ENCODE peak calls at places on chromosomes 6 and 20, in four cellular contexts. S is foreskin keratinocyte, C is lower lobe of right lung, B is fibroblast of lung. J is an unnamed sample.

GRCh38 chr20:31833130-31833930 is 12.1 kb downstream of the FOXS1 start:
- DNase-seq in B (peak), S (no peak), C (peak), J (peak)

GRCh38 chr6:165186041-165186440 is 123.4 kb downstream of the C6orf118 start:
- DNase-seq in C (no peak), S (no peak), B (no peak), J (no peak)

GRCh38 chr6:87832025-87832825 is 130.2 kb upstream of the AKIRIN2 start:
- DNase-seq in S (peak), C (no peak), B (peak), J (no peak)

GRCh38 chr6:16352258-16352635 is 113.9 kb downstream of the GMPR start:
- DNase-seq in B (peak), S (no peak), C (no peak), J (no peak)

GRCh38 chr6:169292340-169293124 is 38.9 kb upstream of the THBS2 start:
- DNase-seq in B (peak), C (no peak), S (peak), J (peak)

GRCh38 chr20:37972256-37973058 is 60.8 kb downstream of the TTI1 start:
- DNase-seq in B (no peak), C (no peak), S (no peak), J (no peak)

GRCh38 chr6:45457141-45457540 is 79.4 kb upstream of the SUPT3H start:
- DNase-seq in S (no peak), B (no peak), C (no peak), J (no peak)

GRCh38 chr6:42012501-42013133 is 37.7 kb upstream of the TAF8 start:
- DNase-seq in B (no peak), S (no peak), C (no peak), J (no peak)

GRCh38 chr6:13538084-13538483 is 36.3 kb upstream of the SIRT5 start:
- DNase-seq in B (peak), S (no peak), C (no peak), J (peak)

GRCh38 chr6:80316655-80317332 is 210.3 kb downstream of the BCKDHB start:
- DNase-seq in S (no peak), C (no peak), B (no peak), J (no peak)

GRCh38 chr20:62786100-62786499 is 10.2 kb upstream of the MRGBP start:
- DNase-seq in S (no peak), C (no peak), B (no peak), J (no peak)

GRCh38 chr6:116764961-116765841 is at the start of gene FAM162B:
- DNase-seq in C (peak), B (peak), S (no peak), J (peak)

GRCh38 chr6:32937230-32937633 is 3.6 kb downstream of the HLA-DMB start:
- DNase-seq in C (peak), B (no peak), S (no peak), J (no peak)

GRCh38 chr6:26269406-26270120 is 95.4 kb upstream of the BTN3A2 start:
- DNase-seq in S (peak), B (no peak), C (no peak), J (no peak)

GRCh38 chr6:79632580-79632979 is 1.5 kb downstream of the SH3BGRL2 start:
- DNase-seq in C (no peak), S (no peak), B (no peak), J (no peak)

GRCh38 chr20:10308652-10309051 is 90.0 kb downstream of the SNAP25 start:
- DNase-seq in S (no peak), B (no peak), C (no peak), J (no peak)

GRCh38 chr6:81865712-81866111 is 113.2 kb upstream of the TENT5A start:
- DNase-seq in B (peak), S (no peak), C (no peak), J (peak)

GRCh38 chr6:144150673-144151009 is 324 bp downstream of the STX11 start:
- DNase-seq in C (peak), B (peak), S (no peak), J (peak)

GRCh38 chr6:56440551-56440981 is 193.2 kb upstream of the COL21A1 start:
- DNase-seq in B (no peak), C (no peak), S (peak), J (peak)

GRCh38 chr6:141562181-141562800 is 570.4 kb upstream of the GJE1 start:
- DNase-seq in C (peak), S (no peak), B (peak), J (no peak)

GRCh38 chr20:5156670-5157448 is 30.1 kb downstream of the CDS2 start:
- DNase-seq in S (no peak), C (no peak), B (peak), J (no peak)

GRCh38 chr6:36491378-36491965 is 48.7 kb downstream of the KCTD20 start:
- DNase-seq in S (no peak), C (no peak), B (no peak), J (no peak)
- H3K27ac ChIP-seq in S (no peak), C (no peak), B (no peak), J (no peak)

DNA sequence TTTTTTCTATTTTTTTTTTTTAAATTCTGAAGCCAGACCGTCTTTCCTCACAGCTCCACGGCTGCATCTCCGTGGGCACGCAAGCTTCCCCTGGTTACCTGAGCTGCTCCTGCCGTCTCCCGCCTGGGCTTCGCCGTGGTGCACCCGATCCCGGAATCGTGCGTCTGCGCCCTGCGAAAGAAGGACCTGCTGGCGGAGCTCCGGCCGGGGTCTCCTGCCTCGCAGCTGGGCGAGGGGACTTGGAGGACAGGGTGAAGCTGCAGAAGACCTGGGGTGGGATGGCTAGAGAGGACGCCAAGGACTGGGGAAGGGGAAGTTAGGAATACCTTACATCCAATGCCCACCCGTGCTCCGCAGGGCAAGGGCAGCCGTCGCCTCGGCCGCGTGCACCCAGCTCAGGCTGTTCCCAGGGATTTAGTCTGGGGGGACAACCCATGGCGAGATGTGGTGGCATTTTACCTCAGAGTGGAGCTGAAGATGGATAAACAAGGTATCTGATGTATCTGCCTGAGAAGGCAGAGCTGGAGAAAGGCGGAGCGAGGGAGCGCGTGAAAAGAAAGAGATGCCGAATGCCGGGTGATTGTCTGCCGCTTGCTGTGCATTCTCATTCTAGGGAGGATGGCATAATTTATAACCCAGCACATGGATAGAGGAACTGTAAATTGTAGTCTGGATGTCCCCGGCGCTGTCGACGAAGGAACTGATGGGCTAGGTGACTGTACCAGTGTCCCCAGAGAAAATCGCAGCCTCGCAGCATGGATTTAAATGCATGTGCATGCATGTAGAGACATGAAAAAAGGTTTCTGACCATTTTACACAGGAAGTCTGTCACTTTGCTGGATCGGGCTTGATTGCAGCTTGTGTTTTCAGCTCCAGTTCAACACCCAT is 150.0 kb downstream of the PRL start:
- DNase-seq in C (peak), S (no peak), B (no peak), J (no peak)
- TF ChIP-seq CTCF in C (no peak), S (no peak), B (no peak), J (no peak)

GRCh38 chr6:28105286-28105685 is 19.1 kb upstream of the ZSCAN16 start:
- DNase-seq in S (no peak), C (no peak), B (peak), J (peak)
- H3K27ac ChIP-seq in S (no peak), C (peak), B (peak), J (peak)

GRCh38 chr20:40644863-40645262 is 44.2 kb downstream of the MAFB start:
- DNase-seq in C (no peak), S (no peak), B (no peak), J (no peak)
- TF ChIP-seq CTCF in C (no peak), S (no peak), B (no peak), J (no peak)

DNA sequence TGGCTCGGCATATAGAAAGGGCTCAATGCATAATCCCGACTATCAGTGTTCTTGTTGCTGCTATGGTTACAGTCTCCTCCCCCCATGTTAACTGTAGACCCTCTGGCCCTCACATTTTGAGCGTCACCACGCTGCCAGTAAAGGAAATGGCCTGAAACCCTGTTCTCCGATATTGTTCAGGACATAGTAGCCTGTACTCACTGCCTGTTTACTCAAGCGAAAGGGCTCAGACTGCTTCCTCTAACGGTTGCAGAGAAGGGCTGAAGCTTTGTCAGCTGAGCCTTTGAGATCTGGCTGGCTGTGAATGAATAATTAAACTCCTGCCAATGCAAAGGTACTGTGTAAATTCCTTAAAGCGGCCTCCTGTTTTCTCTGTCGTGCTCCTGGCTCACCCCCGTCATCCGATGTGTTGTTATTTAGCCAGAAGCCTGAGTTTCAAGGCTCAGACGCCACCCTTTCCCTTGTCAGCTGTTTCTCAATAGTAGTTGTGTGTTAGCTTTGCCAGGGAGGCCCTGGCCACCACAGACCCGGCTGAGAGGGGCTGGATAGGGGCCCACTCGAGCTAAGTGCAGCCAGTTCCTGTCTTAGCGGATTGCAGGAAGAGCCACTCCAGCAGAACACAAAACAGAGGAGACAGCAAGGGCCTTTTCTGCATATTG is 31.2 kb upstream of the RALGAPA2 start:
- DNase-seq in B (peak), C (peak), S (no peak), J (no peak)
- H3K27ac ChIP-seq in B (no peak), C (peak), S (no peak), J (peak)

DNA sequence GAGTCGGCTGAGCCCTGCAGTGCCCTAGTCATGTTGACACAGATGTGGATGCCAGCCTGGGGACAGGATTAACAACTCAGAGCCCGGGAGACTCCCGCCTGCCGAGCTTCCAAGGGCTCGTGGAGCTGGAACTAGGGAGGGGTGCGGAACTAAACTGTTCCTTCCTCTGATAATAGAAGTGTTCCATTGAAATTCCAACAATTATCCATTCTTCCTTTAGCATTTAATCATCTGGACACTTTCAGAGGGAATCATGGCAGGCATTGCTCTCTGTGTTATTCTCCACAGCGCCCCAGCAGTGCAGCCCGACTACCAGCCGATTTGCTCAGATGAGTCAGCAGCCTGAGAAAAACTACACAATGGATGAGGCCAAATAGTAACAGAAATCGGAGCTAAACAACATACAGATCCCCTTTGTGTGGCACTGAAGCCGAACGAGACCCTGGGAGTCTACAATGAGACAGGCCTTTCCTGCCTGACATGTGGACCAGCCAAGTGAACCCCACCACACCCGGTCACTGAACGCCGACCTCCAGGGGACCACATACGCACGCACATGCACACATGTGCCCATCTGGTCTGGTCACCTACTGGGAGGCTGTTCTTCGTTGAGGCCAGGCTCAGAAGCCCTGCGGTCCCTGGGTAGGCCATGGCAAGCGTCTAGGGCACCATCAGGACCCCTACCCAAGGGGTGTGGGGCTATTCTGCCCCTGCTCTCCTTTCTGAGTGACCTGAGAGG is 238.4 kb upstream of the AFDN start:
- DNase-seq in S (no peak), B (no peak), C (no peak), J (no peak)
- TF ChIP-seq CTCF in S (no peak), B (no peak), C (no peak), J (no peak)

GRCh38 chr20:34420975-34421374 is 57.9 kb downstream of the ITCH start:
- DNase-seq in B (no peak), C (no peak), S (no peak), J (no peak)
- H3K27ac ChIP-seq in B (no peak), C (no peak), S (no peak), J (no peak)

DNA sequence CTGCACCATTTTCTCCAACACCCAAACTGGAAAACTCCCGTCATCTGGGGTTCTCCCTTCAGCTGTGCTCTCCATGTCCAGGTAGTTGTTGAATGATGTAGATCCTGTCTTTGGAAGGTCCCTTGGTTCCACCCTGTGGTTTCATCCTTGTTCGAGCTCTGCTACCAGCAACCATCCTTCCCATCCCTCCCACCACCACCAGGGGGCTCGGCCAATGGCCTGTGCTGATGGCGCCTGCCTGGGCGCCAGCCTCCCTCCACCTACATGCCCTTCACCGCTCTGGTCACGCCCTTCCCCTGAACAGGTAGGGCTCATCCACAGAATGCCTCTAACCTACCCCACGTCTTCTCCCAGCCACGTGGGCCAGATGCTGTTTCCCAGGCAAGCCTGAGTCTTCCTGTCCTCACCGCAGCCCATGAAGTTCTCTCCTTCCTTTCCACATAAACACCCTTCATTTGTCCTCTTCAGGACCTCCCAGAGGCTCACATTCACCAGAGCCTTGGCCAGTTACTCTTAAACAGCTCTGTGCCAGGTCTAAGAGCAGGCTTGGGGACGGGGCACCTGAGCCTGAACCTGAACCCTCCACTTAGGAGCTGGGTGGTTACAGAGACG is 75.1 kb upstream of the DUSP22 start:
- DNase-seq in S (no peak), B (no peak), C (no peak), J (no peak)
- TF ChIP-seq CTCF in S (peak), B (peak), C (peak), J (peak)